ENCODE peak calls at places on chromosomes 13 and 19, in nine cellular contexts. J, M, Y, E, A, P, B, G and H are unnamed samples.

GRCh38 chr19:43532571-43532961 is 422 bp upstream of the ZNF575 start:
- DNase-seq in E (no peak), P (peak; percentile 22), J (no peak), B (no peak), M (no peak), Y (peak; percentile 31), A (peak; percentile 14), G (peak; percentile 56), H (peak; percentile 59)

GRCh38 chr13:67228909-67229308 is 1.2 kb downstream of the PCDH9 start:
- DNase-seq in B (no peak), Y (no peak), E (no peak), A (no peak), P (no peak), M (no peak), J (no peak), G (no peak), H (no peak)

GRCh38 chr13:87680298-87680697 is 9.1 kb downstream of the SLITRK5 start:
- DNase-seq in Y (no peak), P (peak; percentile 15), J (no peak), A (no peak), G (no peak), E (no peak), B (no peak), M (no peak), H (no peak)

GRCh38 chr19:3046621-3047306 is 15.5 kb downstream of the TLE5 start:
- DNase-seq in J (no peak), A (no peak), Y (no peak), M (no peak), B (peak; percentile 82), E (peak; percentile 79), G (no peak), P (no peak), H (no peak)

GRCh38 chr19:21322528-21322927 is 6.7 kb downstream of the ZNF708 start:
- DNase-seq in Y (peak; percentile 31), P (no peak), G (no peak), B (no peak), E (no peak), M (no peak), J (no peak), A (no peak), H (no peak)

GRCh38 chr19:16400911-16401675 is 70.7 kb downstream of the EPS15L1 start:
- DNase-seq in E (no peak), Y (peak; percentile 16), J (no peak), B (no peak), G (no peak), M (no peak), A (no peak), P (no peak), H (no peak)

GRCh38 chr19:38713865-38714264 is 30.4 kb downstream of the CAPN12 start:
- DNase-seq in E (no peak), M (no peak), J (no peak), G (no peak), Y (no peak), A (no peak), B (no peak), P (no peak), H (no peak)

GRCh38 chr19:56601375-56601774 is 6.3 kb downstream of the ZNF71 start:
- DNase-seq in Y (no peak), G (no peak), J (no peak), M (no peak), B (no peak), P (no peak), A (no peak), E (no peak), H (no peak)

GRCh38 chr13:85693889-85694511 is 105.2 kb downstream of the SLITRK6 start:
- DNase-seq in P (no peak), J (no peak), A (no peak), Y (no peak), G (no peak), E (peak; percentile 14), B (no peak), M (no peak), H (no peak)

GRCh38 chr19:47005873-47006272 is 13.8 kb upstream of the NPAS1 start:
- DNase-seq in Y (no peak), M (no peak), J (no peak), E (peak; percentile 45), A (no peak), P (no peak), B (peak; percentile 19), G (no peak), H (no peak)

GRCh38 chr13:61774903-61775302 is 359.3 kb upstream of the PCDH20 start:
- DNase-seq in A (no peak), G (no peak), Y (no peak), J (no peak), M (no peak), B (no peak), P (no peak), E (no peak), H (no peak)

GRCh38 chr13:94205896-94206295 is 273.6 kb downstream of the DCT start:
- DNase-seq in E (no peak), G (no peak), P (no peak), B (no peak), A (no peak), J (no peak), M (no peak), Y (no peak), H (no peak)
- TF ChIP-seq CTCF in E (no peak), G (no peak), P (no peak), B (no peak), A (no peak), J (no peak), M (no peak), Y (no peak), H (no peak)

GRCh38 chr19:23436944-23437343 is 41.7 kb upstream of the ZNF91 start:
- DNase-seq in G (no peak), M (no peak), Y (no peak), J (no peak), B (peak; percentile 11), E (peak; percentile 63), A (no peak), P (no peak), H (no peak)
- TF ChIP-seq CTCF in G (no peak), M (peak; percentile 37), Y (peak; percentile 22), J (peak; percentile 11), B (peak; percentile 20), E (peak; percentile 26), A (peak; percentile 29), P (no peak), H (no peak)

GRCh38 chr13:34941436-34941834 is 635 bp upstream of the NBEA start:
- DNase-seq in P (no peak), M (no peak), Y (no peak), E (no peak), A (no peak), B (no peak), J (no peak), G (peak; percentile 5), H (no peak)

GRCh38 chr13:34942732-34943674 is 933 bp downstream of the NBEA start:
- DNase-seq in P (peak; percentile 33), B (no peak), Y (no peak), A (peak; percentile 5), G (peak; percentile 29), E (peak; percentile 78), M (no peak), J (no peak), H (peak; percentile 28)

GRCh38 chr13:34943675-34944634 is 1.9 kb downstream of the NBEA start:
- DNase-seq in P (no peak), E (no peak), A (no peak), G (peak; percentile 4), B (no peak), M (no peak), Y (no peak), J (no peak), H (no peak)

GRCh38 chr13:34939771-34940170 is 2.3 kb upstream of the NBEA start:
- DNase-seq in Y (no peak), M (no peak), G (no peak), A (no peak), J (no peak), P (no peak), E (no peak), B (no peak), H (no peak)

DNA sequence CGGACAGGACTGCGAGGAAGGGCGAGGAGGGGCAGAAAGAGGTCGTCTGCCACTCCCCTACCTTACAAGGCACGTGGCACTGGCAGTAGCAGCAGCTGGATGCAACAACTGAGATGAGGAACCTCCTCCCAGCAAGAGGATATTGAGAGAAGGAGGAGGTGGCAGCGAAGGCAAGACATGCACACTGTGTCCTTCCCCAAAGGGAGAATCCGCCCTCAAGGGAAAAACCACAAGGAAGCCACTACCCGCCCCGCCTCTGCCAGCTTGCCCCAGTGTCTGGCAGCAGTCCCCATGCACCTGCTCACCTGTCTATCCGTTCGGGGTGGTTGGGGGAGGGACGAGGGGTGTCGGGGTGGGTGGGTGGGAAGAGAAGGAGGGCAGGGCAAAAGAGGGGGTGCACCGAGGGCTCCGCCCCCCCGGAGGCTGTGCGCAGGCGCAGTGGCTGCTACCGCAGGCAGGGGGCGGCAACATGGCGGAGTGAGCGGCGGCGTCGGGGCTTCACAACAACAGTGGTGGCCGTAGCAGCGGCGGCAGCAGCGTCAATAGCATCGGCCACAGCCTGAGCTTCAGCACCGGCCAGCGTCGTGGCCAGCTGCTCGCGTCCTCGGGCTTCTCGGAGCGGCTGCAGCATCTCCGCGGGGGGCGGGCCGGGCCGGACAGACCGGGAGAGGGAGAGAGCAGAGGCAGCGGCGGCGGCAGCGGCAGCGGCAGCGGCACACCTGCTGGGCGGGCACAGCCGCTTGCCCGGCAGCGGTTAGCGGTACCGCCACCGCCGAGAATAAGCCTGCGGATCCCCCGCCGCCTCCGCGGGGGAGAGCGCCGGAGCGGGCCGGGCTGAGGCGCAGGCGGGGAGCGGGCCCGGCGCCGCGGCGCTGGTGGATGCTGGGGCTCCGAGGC is at the start of gene NBEA:
- DNase-seq in M (no peak), J (peak; percentile 65), G (peak; percentile 87), B (peak; percentile 56), E (peak; percentile 84), P (peak; percentile 81), A (peak; percentile 76), Y (peak; percentile 28), H (peak; percentile 88)
- TF ChIP-seq CTCF in M (no peak), J (no peak), G (no peak), B (no peak), E (no peak), P (peak; percentile 44), A (peak; percentile 33), Y (peak; percentile 41), H (no peak)

DNA sequence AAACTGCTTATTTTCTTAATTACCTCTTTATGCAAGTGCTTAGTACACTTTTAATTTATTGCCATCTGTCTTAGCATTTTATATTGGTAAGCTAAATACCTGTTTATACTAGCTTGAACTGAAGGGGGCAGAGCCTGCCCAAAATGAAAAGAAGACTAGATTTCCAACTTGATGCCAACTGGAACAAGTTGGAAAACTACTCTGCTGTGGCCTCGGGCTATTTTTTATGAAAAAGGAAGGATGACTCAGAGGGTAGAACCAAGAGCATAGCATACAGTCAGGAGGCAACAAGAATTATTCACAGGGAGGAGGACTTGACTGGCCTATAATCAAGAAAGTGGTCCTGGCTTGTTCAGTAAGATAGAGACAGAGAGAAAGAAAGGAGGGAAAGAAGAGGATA is 150.3 kb downstream of the NDFIP2 start:
- DNase-seq in E (peak; percentile 12), G (no peak), M (no peak), J (peak; percentile 64), Y (peak; percentile 94), B (no peak), P (no peak), A (no peak), H (no peak)
- TF ChIP-seq CTCF in E (peak; percentile 17), G (no peak), M (peak; percentile 23), J (peak; percentile 77), Y (peak; percentile 37), B (no peak), P (no peak), A (peak; percentile 46), H (no peak)

GRCh38 chr13:76667551-76667950 is 218.7 kb downstream of the KCTD12 start:
- DNase-seq in B (no peak), P (no peak), M (peak; percentile 29), E (no peak), Y (peak; percentile 92), G (no peak), J (no peak), A (no peak), H (no peak)
- TF ChIP-seq CTCF in B (no peak), P (no peak), M (peak; percentile 63), E (no peak), Y (peak; percentile 61), G (peak; percentile 18), J (peak; percentile 40), A (no peak), H (no peak)